ENCODE peak calls at places on chromosomes 6 and 20, in six cellular contexts. D, O, R, I, U and W are unnamed samples.

GRCh38 chr6:153511896-153512496 is 380.9 kb upstream of the RGS17 start:
- DNase-seq in D (no peak), O (no peak), R (no peak), I (peak; percentile 32), U (peak; percentile 14), W (no peak)

GRCh38 chr6:118668761-118669411 is 17.5 kb upstream of the CEP85L start:
- DNase-seq in D (no peak), O (no peak), R (no peak), I (no peak), U (peak; percentile 85), W (no peak)

GRCh38 chr20:57792386-57793095 is 82.7 kb upstream of the PMEPA1 start:
- DNase-seq in D (peak; percentile 17), O (no peak), R (no peak), I (no peak), U (peak; percentile 19), W (no peak)

GRCh38 chr20:38129893-38130609 is 35.0 kb downstream of the TGM2 start:
- DNase-seq in D (peak; percentile 41), O (peak; percentile 18), R (peak; percentile 24), I (no peak), U (no peak), W (no peak)

GRCh38 chr6:46421939-46422338 is 69.3 kb downstream of the RCAN2 start:
- DNase-seq in D (no peak), O (no peak), R (no peak), I (no peak), U (no peak), W (no peak)

GRCh38 chr6:12490904-12491571 is 200.9 kb downstream of the EDN1 start:
- DNase-seq in D (no peak), O (no peak), R (no peak), I (no peak), U (peak; percentile 98), W (peak; percentile 86)

GRCh38 chr6:134722996-134723871 is 226.7 kb downstream of the ALDH8A1 start:
- DNase-seq in D (no peak), O (no peak), R (no peak), I (no peak), U (no peak), W (no peak)

GRCh38 chr20:40945754-40946451 is 82.7 kb upstream of the TOP1 start:
- DNase-seq in D (peak; percentile 62), O (peak; percentile 51), R (no peak), I (no peak), U (peak; percentile 52), W (no peak)

GRCh38 chr6:26300359-26300758 is 64.6 kb upstream of the BTN3A2 start:
- DNase-seq in D (no peak), O (no peak), R (no peak), I (no peak), U (no peak), W (no peak)

GRCh38 chr20:61100489-61100888 is 151.6 kb upstream of the CDH4 start:
- DNase-seq in D (no peak), O (no peak), R (no peak), I (no peak), U (no peak), W (no peak)

GRCh38 chr6:35376282-35376681 is 33.9 kb downstream of the PPARD start:
- DNase-seq in D (no peak), O (no peak), R (no peak), I (no peak), U (no peak), W (no peak)

GRCh38 chr6:7916959-7917358 is 6.4 kb upstream of the TXNDC5 start:
- DNase-seq in D (no peak), O (no peak), R (no peak), I (no peak), U (no peak), W (no peak)

GRCh38 chr20:41218466-41218865 is 81.1 kb downstream of the PLCG1 start:
- DNase-seq in D (no peak), O (no peak), R (no peak), I (no peak), U (peak; percentile 87), W (no peak)

GRCh38 chr6:23584134-23584763 is 541.8 kb upstream of the NRSN1 start:
- DNase-seq in D (no peak), O (no peak), R (no peak), I (no peak), U (peak; percentile 6), W (no peak)
- H3K27ac ChIP-seq in D (no peak overlapping the region), O (no peak overlapping the region), R (no peak overlapping the region), I (no peak overlapping the region), U (no peak overlapping the region), W (no peak overlapping the region)

GRCh38 chr20:49422176-49422575 is 60.3 kb downstream of the KCNB1 start:
- DNase-seq in D (no peak), O (no peak), R (no peak), I (no peak), U (no peak), W (no peak)
- H3K4me1 ChIP-seq in D (peaks cover 37% of the 10 kb centered on the region), O (peaks cover 6% of the 10 kb centered on the region), R (no peaks in the 10 kb centered on the region), I (no peaks in the 10 kb centered on the region), U (no peaks in the 10 kb centered on the region), W (peaks cover 18% of the 10 kb centered on the region)

DNA sequence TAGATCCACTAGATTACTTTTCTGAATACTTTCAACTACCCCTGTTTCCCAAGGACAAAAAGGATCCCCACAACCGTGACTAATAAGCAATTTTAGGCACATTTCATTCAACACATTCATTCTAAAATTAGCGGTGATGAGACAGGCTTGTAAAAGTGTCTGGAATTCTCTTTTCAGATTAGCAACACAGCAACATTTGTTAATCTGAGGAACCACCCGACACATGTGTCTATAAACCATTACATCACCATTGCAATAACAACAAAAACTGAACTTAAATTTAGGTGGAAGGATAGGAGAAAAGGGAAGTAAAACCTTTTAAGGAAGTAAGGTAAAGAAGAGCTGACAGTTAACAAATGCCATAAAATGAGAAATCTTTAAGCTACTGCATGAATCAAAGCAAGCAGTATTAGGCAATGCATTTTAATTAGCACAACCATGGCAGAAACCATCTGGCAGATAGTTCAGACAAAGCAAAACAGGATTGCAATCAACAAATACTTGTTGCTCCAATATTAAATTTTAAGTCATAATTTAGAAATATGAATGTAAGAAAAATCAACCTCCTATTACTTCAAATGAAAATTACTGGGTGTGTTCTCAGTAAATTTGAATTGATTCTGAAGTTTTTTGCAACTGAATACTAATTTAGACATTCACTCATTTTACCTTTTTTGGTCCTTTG is 49.0 kb downstream of the MAP3K7 start:
- DNase-seq in D (no peak), O (no peak), R (no peak), I (no peak), U (peak; percentile 67), W (no peak)
- H3K27ac ChIP-seq in D (no peak overlapping the region), O (no peak overlapping the region), R (no peak overlapping the region), I (peak overlapping the region; percentile 49), U (no peak overlapping the region), W (no peak overlapping the region)

GRCh38 chr20:54118220-54119001 is 48.0 kb upstream of the BCAS1 start:
- DNase-seq in D (no peak), O (no peak), R (no peak), I (no peak), U (no peak), W (no peak)
- H3K4me1 ChIP-seq in D (no peaks in the 10 kb centered on the region), O (peaks cover 15% of the 10 kb centered on the region), R (peaks cover 10% of the 10 kb centered on the region), I (no peaks in the 10 kb centered on the region), U (peaks cover 7% of the 10 kb centered on the region), W (peaks cover 20% of the 10 kb centered on the region)

GRCh38 chr6:82396964-82397761 is 33.5 kb downstream of the TPBG start:
- DNase-seq in D (no peak), O (no peak), R (no peak), I (no peak), U (peak; percentile 98), W (peak; percentile 56)
- H3K27ac ChIP-seq in D (no peak overlapping the region), O (no peak overlapping the region), R (no peak overlapping the region), I (no peak overlapping the region), U (no peak overlapping the region), W (peak overlapping the region; percentile 57)

GRCh38 chr6:127481081-127481480 is 21.9 kb upstream of the KIAA0408 start:
- DNase-seq in D (no peak), O (no peak), R (no peak), I (no peak), U (peak; percentile 48), W (peak; percentile 82)
- H3K4me1 ChIP-seq in D (peaks cover 10% of the 10 kb centered on the region), O (peaks cover 13% of the 10 kb centered on the region), R (peaks cover 15% of the 10 kb centered on the region), I (no peaks in the 10 kb centered on the region), U (peaks cover 3% of the 10 kb centered on the region), W (peaks cover 51% of the 10 kb centered on the region)

DNA sequence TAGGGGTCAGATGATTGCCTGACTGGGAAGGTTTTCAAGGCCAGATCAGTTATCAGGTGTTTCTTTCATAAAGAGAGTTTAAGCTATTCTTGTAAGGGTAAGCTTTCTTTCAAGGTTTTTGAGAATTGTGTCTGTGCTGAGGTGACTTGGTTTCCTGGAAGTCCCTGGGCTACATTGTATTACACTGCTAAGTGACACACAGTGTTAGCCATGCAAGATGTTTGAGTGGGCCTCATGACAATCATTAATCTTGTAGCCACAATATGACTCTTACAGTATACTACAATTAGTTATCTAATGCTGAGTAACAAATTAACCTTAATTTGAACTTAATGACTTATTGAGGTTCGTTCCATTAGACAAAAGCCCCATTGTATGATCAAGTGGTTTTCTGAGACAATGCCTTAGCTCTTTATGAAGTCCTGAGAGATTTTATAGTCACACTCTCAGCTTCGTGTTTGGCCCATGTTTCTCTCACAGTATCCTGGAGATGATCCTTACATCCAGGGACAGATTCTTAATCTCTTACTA is 186.7 kb downstream of the RPS12 start:
- DNase-seq in D (no peak), O (no peak), R (no peak), I (no peak), U (peak; percentile 50), W (no peak)
- H3K27ac ChIP-seq in D (no peak overlapping the region), O (no peak overlapping the region), R (no peak overlapping the region), I (no peak overlapping the region), U (no peak overlapping the region), W (no peak overlapping the region)

GRCh38 chr20:5678769-5679168 is 71.4 kb upstream of the SHLD1 start:
- DNase-seq in D (no peak), O (no peak), R (no peak), I (no peak), U (no peak), W (no peak)
- H3K4me1 ChIP-seq in D (no peaks in the 10 kb centered on the region), O (no peaks in the 10 kb centered on the region), R (peaks cover 25% of the 10 kb centered on the region), I (peaks cover 3% of the 10 kb centered on the region), U (no peaks in the 10 kb centered on the region), W (no peaks in the 10 kb centered on the region)

GRCh38 chr6:163777379-163777686 is 362.8 kb downstream of the QKI start:
- DNase-seq in D (no peak), O (no peak), R (no peak), I (peak; percentile 77), U (no peak), W (no peak)
- H3K27ac ChIP-seq in D (peak overlapping the region; percentile 14), O (no peak overlapping the region), R (no peak overlapping the region), I (peak overlapping the region; percentile 82), U (no peak overlapping the region), W (no peak overlapping the region)

GRCh38 chr6:137911675-137912158 is 44.7 kb downstream of the TNFAIP3 start:
- DNase-seq in D (no peak), O (no peak), R (no peak), I (no peak), U (no peak), W (no peak)
- H3K4me1 ChIP-seq in D (peaks cover 20% of the 10 kb centered on the region), O (no peaks in the 10 kb centered on the region), R (peaks cover 4% of the 10 kb centered on the region), I (peaks cover 16% of the 10 kb centered on the region), U (no peaks in the 10 kb centered on the region), W (peaks cover 24% of the 10 kb centered on the region)